ENCODE peak calls at places on chromosomes 6 and 20, in four cellular contexts. R is K562, M is H1, T is HepG2. V is an unnamed sample.

GRCh38 chr6:131828946-131829345 is 21.1 kb downstream of the ENPP1 start:
- DNase-seq in R (no peak), M (no peak), T (no peak), V (no peak)

GRCh38 chr20:2382833-2383232 is 2.1 kb downstream of the TGM6 start:
- DNase-seq in R (no peak), M (no peak), T (no peak), V (no peak)

GRCh38 chr6:122399348-122400120 is at the start of gene HSF2:
- DNase-seq in R (peak), M (peak), T (peak), V (peak)

GRCh38 chr6:48449002-48449401 is 338.0 kb upstream of the PTCHD4 start:
- DNase-seq in R (no peak), M (no peak), T (no peak), V (no peak)

GRCh38 chr20:10671850-10672578 is 1.8 kb downstream of the JAG1 start:
- DNase-seq in R (peak), M (no peak), T (no peak), V (no peak)

GRCh38 chr6:29757701-29758293 is 34.6 kb downstream of the HLA-F start:
- DNase-seq in R (peak), M (no peak), T (no peak), V (no peak)

GRCh38 chr6:24779416-24779815 is 4.7 kb downstream of the GMNN start:
- DNase-seq in R (no peak), M (no peak), T (peak), V (peak)

GRCh38 chr6:121436966-121437756 is 1.7 kb downstream of the GJA1 start:
- DNase-seq in R (no peak), M (no peak), T (no peak), V (no peak)

GRCh38 chr20:10522328-10522727 is 87.2 kb downstream of the SLX4IP start:
- DNase-seq in R (no peak), M (no peak), T (no peak), V (no peak)

GRCh38 chr6:14689639-14690038 is 556.2 kb upstream of the JARID2 start:
- DNase-seq in R (no peak), M (no peak), T (no peak), V (no peak)

GRCh38 chr20:19832875-19833274 is 74.8 kb downstream of the RIN2 start:
- DNase-seq in R (no peak), M (no peak), T (no peak), V (no peak)

GRCh38 chr6:125989631-125990030 is 3.3 kb downstream of the TRMT11 start:
- DNase-seq in R (no peak), M (no peak), T (peak), V (no peak)

GRCh38 chr6:43990627-43991619 is 136.3 kb downstream of the MRPL14 start:
- DNase-seq in R (peak), M (no peak), T (peak), V (no peak)

GRCh38 chr6:7440476-7440875 is 50.9 kb downstream of the RIOK1 start:
- DNase-seq in R (no peak), M (no peak), T (no peak), V (no peak)

GRCh38 chr20:21505161-21505809 is 8.6 kb downstream of the NKX2-2 start:
- DNase-seq in R (peak), M (no peak), T (peak), V (no peak)

GRCh38 chr6:43303751-43304331 is 4.8 kb downstream of the CRIP3 start:
- DNase-seq in R (no peak), M (no peak), T (no peak), V (no peak)

GRCh38 chr20:63128367-63128766 is 87.6 kb downstream of the YTHDF1 start:
- DNase-seq in R (no peak), M (no peak), T (no peak), V (no peak)

GRCh38 chr6:2914318-2914660 is 11.2 kb upstream of the SERPINB9 start:
- DNase-seq in R (no peak), M (no peak), T (no peak), V (no peak)

GRCh38 chr6:79536969-79537747 is at the start of gene LCA5:
- DNase-seq in R (peak), M (peak), T (peak), V (peak)

GRCh38 chr6:33981421-33981820 is 164.5 kb downstream of the GRM4 start:
- DNase-seq in R (no peak), M (no peak), T (no peak), V (no peak)
- TF ChIP-seq CBX5 in R (no peak), M (no peak), T (no peak), V (no peak)

DNA sequence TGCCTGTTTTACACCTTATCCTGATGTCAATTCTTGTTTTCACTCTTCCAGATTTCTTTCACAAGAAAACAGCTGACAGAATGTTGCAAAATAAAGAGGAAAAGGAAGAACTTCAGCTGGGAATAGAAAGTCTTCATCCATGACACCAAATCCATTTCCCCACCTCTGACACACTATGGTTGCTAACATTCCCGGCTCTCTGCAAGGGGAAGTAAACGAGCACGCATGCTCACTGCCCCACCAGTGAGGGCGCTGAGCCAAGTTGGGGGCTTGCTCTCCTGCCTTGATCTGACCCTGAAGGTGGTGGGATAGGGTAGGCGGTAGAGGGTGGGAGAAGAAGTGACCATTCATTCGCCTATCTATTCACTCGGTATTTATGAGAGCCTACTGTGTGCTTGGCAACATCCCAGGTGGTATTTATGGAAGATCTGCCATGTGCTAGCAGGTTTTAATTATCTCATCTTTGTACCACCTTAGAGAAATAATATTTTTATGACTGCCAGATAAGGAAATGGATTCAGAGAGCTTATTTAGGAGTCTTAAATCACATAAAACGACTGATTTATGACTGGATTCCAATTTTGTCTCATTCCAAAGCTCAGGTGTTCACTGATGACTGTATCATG is 206.2 kb downstream of the FOXC1 start:
- DNase-seq in R (no peak), M (no peak), T (no peak), V (no peak)
- TF ChIP-seq CBX5 in R (no peak), M (no peak), T (no peak), V (no peak)

DNA sequence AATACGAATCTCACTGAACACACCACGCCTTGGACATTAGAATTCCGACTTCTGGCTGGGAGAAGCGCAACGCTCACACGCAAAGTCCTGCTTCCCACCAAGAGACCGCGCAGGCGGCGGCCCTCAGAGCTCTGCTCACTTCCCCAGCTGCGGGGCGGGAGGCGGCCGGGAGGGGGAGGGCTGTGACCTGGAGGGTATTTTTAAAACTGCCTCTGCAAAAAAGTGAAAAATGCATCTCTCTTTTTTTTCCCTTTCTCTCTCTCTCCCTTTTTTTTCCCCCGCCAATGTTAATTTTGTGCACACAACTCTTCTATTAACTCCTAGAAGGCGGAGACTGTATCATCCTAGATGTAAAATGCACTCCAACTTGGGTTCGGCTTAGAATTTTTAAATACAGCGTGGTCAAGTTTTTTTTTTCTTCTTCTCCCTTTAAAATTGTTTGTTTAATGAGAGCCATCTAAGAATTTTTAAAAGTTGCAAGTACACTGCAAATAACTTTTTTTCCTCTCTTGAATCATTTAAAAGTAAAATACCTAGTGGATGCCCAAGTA is 66.4 kb downstream of the STX11 start:
- DNase-seq in R (no peak), M (no peak), T (no peak), V (no peak)
- TF ChIP-seq CBX5 in R (no peak), M (no peak), T (no peak), V (no peak)

DNA sequence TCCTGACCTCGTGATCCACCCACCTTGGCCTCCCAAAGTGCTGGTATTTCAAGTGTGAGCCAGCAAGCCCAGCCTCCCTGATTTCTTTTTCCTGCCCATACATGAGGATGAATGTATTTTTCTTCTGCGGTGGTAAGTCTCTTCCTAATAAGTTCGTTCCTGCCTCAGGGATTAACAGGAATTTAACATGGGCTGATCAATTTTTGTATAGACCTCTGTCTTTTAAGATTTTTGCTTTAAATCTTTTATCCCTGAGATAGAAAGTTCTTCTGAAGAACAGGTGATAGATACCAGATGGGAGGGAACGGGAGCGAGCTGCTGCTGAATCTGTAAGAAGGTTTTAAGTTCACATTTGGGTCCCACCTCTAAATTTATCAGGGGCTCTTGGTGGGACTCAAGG is 7.0 kb upstream of the ZNFX1 start:
- DNase-seq in R (no peak), M (no peak), T (no peak), V (no peak)
- TF ChIP-seq CBX5 in R (no peak), M (no peak), T (no peak), V (no peak)

DNA sequence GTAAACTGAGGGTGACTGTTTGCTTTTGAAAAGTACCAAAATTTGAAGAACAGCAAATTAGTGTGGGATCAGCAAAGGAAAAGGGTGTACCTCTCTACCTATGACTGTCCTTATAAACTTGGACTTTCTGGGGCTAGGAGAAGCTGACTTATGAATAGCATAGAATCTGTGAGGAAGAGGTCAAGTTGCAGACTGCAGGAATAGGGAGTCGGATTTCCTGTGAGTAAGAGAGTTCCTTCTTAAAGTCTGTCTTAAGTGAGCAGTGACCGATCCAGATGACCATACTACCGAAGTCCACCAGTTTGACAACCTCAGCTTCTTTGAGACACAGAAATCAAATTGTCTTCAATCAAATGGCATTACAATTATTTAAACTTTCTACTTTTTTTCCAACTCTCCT is 708.7 kb downstream of the UTRN start:
- DNase-seq in R (no peak), M (no peak), T (no peak), V (no peak)
- TF ChIP-seq CBX5 in R (no peak), M (no peak), T (no peak), V (no peak)

GRCh38 chr6:34095741-34096140 is 50.1 kb downstream of the GRM4 start:
- DNase-seq in R (no peak), M (no peak), T (no peak), V (no peak)

GRCh38 chr6:34094474-34095135 is 51.3 kb downstream of the GRM4 start:
- DNase-seq in R (no peak), M (no peak), T (no peak), V (no peak)

GRCh38 chr6:34095136-34095505 is 50.8 kb downstream of the GRM4 start:
- DNase-seq in R (no peak), M (no peak), T (no peak), V (no peak)

GRCh38 chr6:34098045-34098936 is 47.6 kb downstream of the GRM4 start:
- DNase-seq in R (no peak), M (no peak), T (no peak), V (no peak)

GRCh38 chr6:34096193-34096592 is 49.7 kb downstream of the GRM4 start:
- DNase-seq in R (no peak), M (no peak), T (no peak), V (no peak)
- TF ChIP-seq CBX5 in R (no peak), M (no peak), T (no peak), V (no peak)

DNA sequence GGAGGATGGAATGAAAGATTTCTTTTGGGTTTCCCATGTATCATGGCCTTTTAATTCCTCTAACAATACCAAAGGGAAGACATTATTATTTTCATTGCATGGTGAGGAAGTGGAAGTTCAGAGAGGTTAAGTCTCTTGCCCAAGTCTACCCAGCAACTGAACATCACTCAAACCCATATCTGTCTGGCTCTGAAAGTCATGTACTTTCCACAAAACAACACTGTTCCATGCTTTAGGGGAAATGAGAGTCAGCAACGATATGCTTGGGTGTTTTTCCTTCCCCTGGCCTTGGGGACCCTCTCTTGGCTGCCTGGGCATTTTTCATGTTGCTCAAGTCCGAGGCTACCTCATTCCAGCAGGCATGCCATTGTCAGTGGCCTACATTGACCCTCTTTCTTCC is 118.8 kb downstream of the ADTRP start:
- DNase-seq in R (no peak), M (no peak), T (no peak), V (no peak)
- TF ChIP-seq CBX5 in R (no peak), M (no peak), T (no peak), V (no peak)

GRCh38 chr6:143108278-143108677 is 47.6 kb downstream of the AIG1 start:
- DNase-seq in R (no peak), M (no peak), T (no peak), V (no peak)
- TF ChIP-seq CBX5 in R (no peak), M (no peak), T (no peak), V (no peak)

GRCh38 chr6:107652526-107653182 is 162.7 kb downstream of the SOBP start:
- DNase-seq in R (no peak), M (no peak), T (no peak), V (no peak)
- TF ChIP-seq CBX5 in R (no peak), M (no peak), T (no peak), V (no peak)

DNA sequence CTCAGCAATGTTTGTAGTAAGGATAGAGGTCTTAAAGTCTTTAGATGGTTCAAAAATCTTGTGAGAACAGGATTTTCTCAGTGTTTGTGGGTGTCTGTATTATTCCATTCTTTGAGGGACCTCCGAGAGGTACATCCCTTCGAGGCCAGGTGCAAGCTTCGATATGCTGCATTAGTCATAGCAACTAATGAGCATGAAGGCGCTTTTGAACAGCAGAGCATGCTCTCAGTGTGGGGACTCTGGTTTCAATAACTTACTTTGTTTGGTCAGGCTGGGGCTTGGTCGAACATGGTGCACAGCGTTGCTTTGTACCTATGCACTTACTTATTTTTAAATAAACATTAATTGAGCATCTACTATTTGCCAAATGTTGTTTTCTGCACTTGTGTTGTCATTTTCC is 297.9 kb downstream of the CLIC5 start:
- DNase-seq in R (no peak), M (no peak), T (no peak), V (no peak)
- TF ChIP-seq CBX5 in R (no peak), M (no peak), T (no peak), V (no peak)